ENCODE peak calls at places on chromosomes 3 and 15, in ten cellular contexts. One of them, this sample, is unnamed.

GRCh38 chr15:96626936-96627577 is 296.6 kb downstream of the NR2F2 start:
- DNase-seq in suprapubic skin: no peak
- DNase-seq in fibroblast of the aortic adventitia: no peak
- DNase-seq in cardiac muscle cell: peak
- DNase-seq in BE2C: no peak
- DNase-seq in heart left ventricle: peak
- DNase-seq in AG10803: no peak
- DNase-seq in astrocyte of the cerebellum: no peak
- DNase-seq in stomach: no peak
- DNase-seq in AG04450: no peak
- DNase-seq in this sample: no peak

GRCh38 chr3:138082085-138082991 is 33.1 kb downstream of the DZIP1L start:
- DNase-seq in fibroblast of the aortic adventitia: peak
- DNase-seq in BE2C: no peak
- DNase-seq in stomach: peak
- DNase-seq in cardiac muscle cell: no peak
- DNase-seq in AG04450: peak
- DNase-seq in astrocyte of the cerebellum: peak
- DNase-seq in AG10803: peak
- DNase-seq in suprapubic skin: no peak
- DNase-seq in heart left ventricle: no peak
- DNase-seq in this sample: no peak

GRCh38 chr3:175456496-175456895 is 597.4 kb downstream of the NAALADL2 start:
- DNase-seq in heart left ventricle: no peak
- DNase-seq in AG10803: peak
- DNase-seq in fibroblast of the aortic adventitia: peak
- DNase-seq in stomach: no peak
- DNase-seq in astrocyte of the cerebellum: no peak
- DNase-seq in suprapubic skin: no peak
- DNase-seq in cardiac muscle cell: no peak
- DNase-seq in BE2C: no peak
- DNase-seq in AG04450: no peak
- DNase-seq in this sample: no peak

GRCh38 chr15:59133921-59134427 is 29.0 kb downstream of the CCNB2 start:
- DNase-seq in heart left ventricle: no peak
- DNase-seq in stomach: no peak
- DNase-seq in fibroblast of the aortic adventitia: no peak
- DNase-seq in BE2C: no peak
- DNase-seq in cardiac muscle cell: no peak
- DNase-seq in AG10803: no peak
- DNase-seq in astrocyte of the cerebellum: no peak
- DNase-seq in suprapubic skin: no peak
- DNase-seq in AG04450: no peak
- DNase-seq in this sample: no peak

GRCh38 chr3:78913711-78914110 is 854.1 kb downstream of the ROBO1 start:
- DNase-seq in astrocyte of the cerebellum: no peak
- DNase-seq in cardiac muscle cell: no peak
- DNase-seq in AG10803: no peak
- DNase-seq in suprapubic skin: no peak
- DNase-seq in fibroblast of the aortic adventitia: no peak
- DNase-seq in BE2C: no peak
- DNase-seq in stomach: no peak
- DNase-seq in heart left ventricle: no peak
- DNase-seq in AG04450: no peak
- DNase-seq in this sample: no peak

GRCh38 chr3:141246958-141247301 is 15.3 kb downstream of the PXYLP1 start:
- DNase-seq in cardiac muscle cell: no peak
- DNase-seq in BE2C: no peak
- DNase-seq in astrocyte of the cerebellum: no peak
- DNase-seq in AG04450: no peak
- DNase-seq in stomach: no peak
- DNase-seq in suprapubic skin: no peak
- DNase-seq in fibroblast of the aortic adventitia: no peak
- DNase-seq in heart left ventricle: no peak
- DNase-seq in AG10803: no peak
- DNase-seq in this sample: no peak

GRCh38 chr3:65535260-65535659 is 503.5 kb downstream of the MAGI1 start:
- DNase-seq in cardiac muscle cell: no peak
- DNase-seq in suprapubic skin: no peak
- DNase-seq in AG04450: no peak
- DNase-seq in astrocyte of the cerebellum: no peak
- DNase-seq in stomach: no peak
- DNase-seq in heart left ventricle: no peak
- DNase-seq in AG10803: no peak
- DNase-seq in BE2C: no peak
- DNase-seq in fibroblast of the aortic adventitia: no peak
- DNase-seq in this sample: no peak

GRCh38 chr3:38168988-38169363 is 3.6 kb downstream of the OXSR1 start:
- DNase-seq in heart left ventricle: no peak
- DNase-seq in AG10803: peak
- DNase-seq in astrocyte of the cerebellum: no peak
- DNase-seq in AG04450: no peak
- DNase-seq in cardiac muscle cell: no peak
- DNase-seq in BE2C: no peak
- DNase-seq in fibroblast of the aortic adventitia: no peak
- DNase-seq in suprapubic skin: no peak
- DNase-seq in stomach: no peak
- DNase-seq in this sample: no peak

GRCh38 chr3:104785966-104786365 is 580.7 kb upstream of the ALCAM start:
- DNase-seq in AG10803: no peak
- DNase-seq in heart left ventricle: no peak
- DNase-seq in BE2C: no peak
- DNase-seq in AG04450: no peak
- DNase-seq in suprapubic skin: no peak
- DNase-seq in astrocyte of the cerebellum: no peak
- DNase-seq in fibroblast of the aortic adventitia: no peak
- DNase-seq in cardiac muscle cell: no peak
- DNase-seq in stomach: no peak
- DNase-seq in this sample: no peak

GRCh38 chr3:169992156-169992555 is 25.5 kb downstream of the SEC62 start:
- DNase-seq in stomach: no peak
- DNase-seq in suprapubic skin: no peak
- DNase-seq in cardiac muscle cell: peak
- DNase-seq in astrocyte of the cerebellum: no peak
- DNase-seq in heart left ventricle: no peak
- DNase-seq in fibroblast of the aortic adventitia: no peak
- DNase-seq in BE2C: no peak
- DNase-seq in AG04450: no peak
- DNase-seq in AG10803: no peak
- DNase-seq in this sample: no peak

GRCh38 chr3:57556459-57557087 is 499 bp downstream of the PDE12 start:
- DNase-seq in astrocyte of the cerebellum: no peak
- DNase-seq in suprapubic skin: peak
- DNase-seq in AG10803: peak
- DNase-seq in fibroblast of the aortic adventitia: no peak
- DNase-seq in BE2C: no peak
- DNase-seq in heart left ventricle: no peak
- DNase-seq in AG04450: no peak
- DNase-seq in stomach: peak
- DNase-seq in cardiac muscle cell: peak
- DNase-seq in this sample: peak

GRCh38 chr3:58627580-58627894 is 39.0 kb downstream of the FAM3D start:
- DNase-seq in BE2C: peak
- DNase-seq in heart left ventricle: peak
- DNase-seq in stomach: peak
- DNase-seq in fibroblast of the aortic adventitia: peak
- DNase-seq in suprapubic skin: no peak
- DNase-seq in astrocyte of the cerebellum: no peak
- DNase-seq in AG04450: no peak
- DNase-seq in cardiac muscle cell: peak
- DNase-seq in AG10803: no peak
- DNase-seq in this sample: no peak

GRCh38 chr3:27596334-27596841 is 112.2 kb upstream of the SLC4A7 start:
- DNase-seq in astrocyte of the cerebellum: peak
- DNase-seq in BE2C: no peak
- DNase-seq in suprapubic skin: no peak
- DNase-seq in AG04450: no peak
- DNase-seq in fibroblast of the aortic adventitia: peak
- DNase-seq in AG10803: peak
- DNase-seq in stomach: no peak
- DNase-seq in cardiac muscle cell: no peak
- DNase-seq in heart left ventricle: no peak
- DNase-seq in this sample: no peak

GRCh38 chr3:27253831-27254230 is 115.4 kb downstream of the NEK10 start:
- DNase-seq in heart left ventricle: peak
- DNase-seq in stomach: peak
- DNase-seq in cardiac muscle cell: peak
- DNase-seq in suprapubic skin: no peak
- DNase-seq in AG10803: peak
- DNase-seq in BE2C: peak
- DNase-seq in astrocyte of the cerebellum: peak
- DNase-seq in fibroblast of the aortic adventitia: peak
- DNase-seq in AG04450: no peak
- DNase-seq in this sample: no peak

GRCh38 chr3:149188494-149188893 is 33.1 kb downstream of the CP start:
- DNase-seq in fibroblast of the aortic adventitia: peak
- DNase-seq in AG04450: no peak
- DNase-seq in cardiac muscle cell: no peak
- DNase-seq in astrocyte of the cerebellum: no peak
- DNase-seq in heart left ventricle: no peak
- DNase-seq in stomach: no peak
- DNase-seq in suprapubic skin: no peak
- DNase-seq in BE2C: no peak
- DNase-seq in AG10803: no peak
- DNase-seq in this sample: no peak

GRCh38 chr15:88484781-88485246 is 17.3 kb downstream of the MRPS11 start:
- DNase-seq in AG04450: no peak
- DNase-seq in fibroblast of the aortic adventitia: peak
- DNase-seq in heart left ventricle: no peak
- DNase-seq in suprapubic skin: no peak
- DNase-seq in AG10803: peak
- DNase-seq in BE2C: peak
- DNase-seq in stomach: no peak
- DNase-seq in cardiac muscle cell: no peak
- DNase-seq in astrocyte of the cerebellum: peak
- DNase-seq in this sample: no peak

GRCh38 chr15:31265871-31266711 is 60.5 kb upstream of the KLF13 start:
- DNase-seq in heart left ventricle: peak
- DNase-seq in astrocyte of the cerebellum: no peak
- DNase-seq in stomach: peak
- DNase-seq in suprapubic skin: peak
- DNase-seq in AG10803: peak
- DNase-seq in fibroblast of the aortic adventitia: no peak
- DNase-seq in cardiac muscle cell: no peak
- DNase-seq in BE2C: no peak
- DNase-seq in AG04450: no peak
- DNase-seq in this sample: peak

GRCh38 chr3:2656806-2657205 is 453.4 kb downstream of the IL5RA start:
- DNase-seq in cardiac muscle cell: no peak
- DNase-seq in astrocyte of the cerebellum: no peak
- DNase-seq in stomach: no peak
- DNase-seq in heart left ventricle: no peak
- DNase-seq in AG04450: no peak
- DNase-seq in BE2C: no peak
- DNase-seq in AG10803: no peak
- DNase-seq in fibroblast of the aortic adventitia: peak
- DNase-seq in suprapubic skin: no peak
- DNase-seq in this sample: no peak

DNA sequence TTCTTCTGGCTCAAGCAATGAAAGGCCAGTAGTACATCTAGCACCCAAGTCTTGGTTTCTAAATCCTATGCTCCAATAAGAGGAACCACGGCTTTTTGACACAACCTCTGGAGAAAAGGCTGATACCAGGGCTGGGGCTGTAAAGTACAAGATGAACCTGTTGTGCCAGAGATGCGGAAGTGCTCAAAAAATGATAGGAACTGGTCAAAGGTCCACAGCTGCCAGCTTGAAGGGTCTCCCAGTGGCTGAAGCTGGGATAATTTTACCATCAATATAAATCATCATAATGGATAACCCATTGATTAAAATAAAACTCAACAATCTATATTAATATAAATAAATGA is 562 bp upstream of the NCEH1 start:
- DNase-seq in astrocyte of the cerebellum: no peak
- DNase-seq in BE2C: no peak
- DNase-seq in suprapubic skin: no peak
- DNase-seq in heart left ventricle: no peak
- DNase-seq in stomach: no peak
- DNase-seq in fibroblast of the aortic adventitia: no peak
- DNase-seq in cardiac muscle cell: no peak
- DNase-seq in AG04450: no peak
- DNase-seq in AG10803: no peak
- DNase-seq in this sample: no peak
- H3K4me3 ChIP-seq in astrocyte of the cerebellum: peak
- H3K4me3 ChIP-seq in BE2C: peak
- H3K4me3 ChIP-seq in suprapubic skin: peak
- H3K4me3 ChIP-seq in heart left ventricle: peak
- H3K4me3 ChIP-seq in stomach: peak
- H3K4me3 ChIP-seq in fibroblast of the aortic adventitia: peak
- H3K4me3 ChIP-seq in cardiac muscle cell: no peak
- H3K4me3 ChIP-seq in AG04450: peak
- H3K4me3 ChIP-seq in AG10803: peak
- H3K4me3 ChIP-seq in this sample: peak

DNA sequence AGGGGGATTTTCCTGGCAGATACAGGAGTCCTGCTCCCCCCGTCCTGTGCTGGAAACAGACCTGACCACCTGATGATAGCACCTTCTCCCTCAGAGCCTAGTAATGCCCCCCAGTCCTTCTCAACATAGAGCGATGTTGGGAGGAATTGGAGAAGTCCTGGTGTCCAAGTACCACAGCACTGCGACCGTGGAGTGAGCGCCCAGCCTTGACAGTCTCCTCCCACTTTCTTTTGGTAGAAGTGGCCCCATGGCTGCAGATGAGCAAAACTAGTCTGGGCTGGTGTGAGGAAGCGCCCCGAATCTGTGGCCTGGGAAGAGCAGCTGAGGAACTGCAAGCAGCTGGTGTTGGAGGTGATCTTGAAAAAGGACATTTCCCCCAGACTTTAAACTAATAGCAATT is 121.6 kb downstream of the CACNA2D3 start:
- DNase-seq in fibroblast of the aortic adventitia: no peak
- DNase-seq in heart left ventricle: no peak
- DNase-seq in stomach: no peak
- DNase-seq in AG04450: no peak
- DNase-seq in BE2C: peak
- DNase-seq in astrocyte of the cerebellum: no peak
- DNase-seq in AG10803: no peak
- DNase-seq in cardiac muscle cell: no peak
- DNase-seq in suprapubic skin: no peak
- DNase-seq in this sample: no peak
- H3K4me3 ChIP-seq in fibroblast of the aortic adventitia: no peak
- H3K4me3 ChIP-seq in heart left ventricle: no peak
- H3K4me3 ChIP-seq in stomach: no peak
- H3K4me3 ChIP-seq in AG04450: no peak
- H3K4me3 ChIP-seq in BE2C: peak
- H3K4me3 ChIP-seq in astrocyte of the cerebellum: peak
- H3K4me3 ChIP-seq in AG10803: no peak
- H3K4me3 ChIP-seq in cardiac muscle cell: no peak
- H3K4me3 ChIP-seq in suprapubic skin: no peak
- H3K4me3 ChIP-seq in this sample: no peak

GRCh38 chr15:63448261-63448660 is 56.1 kb upstream of the USP3 start:
- DNase-seq in AG10803: no peak
- DNase-seq in BE2C: no peak
- DNase-seq in astrocyte of the cerebellum: no peak
- DNase-seq in stomach: no peak
- DNase-seq in AG04450: no peak
- DNase-seq in fibroblast of the aortic adventitia: no peak
- DNase-seq in cardiac muscle cell: no peak
- DNase-seq in heart left ventricle: no peak
- DNase-seq in suprapubic skin: no peak
- DNase-seq in this sample: no peak
- H3K4me3 ChIP-seq in AG10803: no peak
- H3K4me3 ChIP-seq in BE2C: no peak
- H3K4me3 ChIP-seq in astrocyte of the cerebellum: no peak
- H3K4me3 ChIP-seq in stomach: no peak
- H3K4me3 ChIP-seq in AG04450: no peak
- H3K4me3 ChIP-seq in fibroblast of the aortic adventitia: no peak
- H3K4me3 ChIP-seq in cardiac muscle cell: no peak
- H3K4me3 ChIP-seq in heart left ventricle: no peak
- H3K4me3 ChIP-seq in suprapubic skin: no peak
- H3K4me3 ChIP-seq in this sample: no peak

GRCh38 chr3:185702564-185703225 is 116.6 kb downstream of the SENP2 start:
- DNase-seq in heart left ventricle: no peak
- DNase-seq in AG04450: no peak
- DNase-seq in stomach: no peak
- DNase-seq in cardiac muscle cell: no peak
- DNase-seq in astrocyte of the cerebellum: no peak
- DNase-seq in fibroblast of the aortic adventitia: no peak
- DNase-seq in AG10803: no peak
- DNase-seq in suprapubic skin: no peak
- DNase-seq in BE2C: no peak
- DNase-seq in this sample: no peak
- H3K4me3 ChIP-seq in heart left ventricle: no peak
- H3K4me3 ChIP-seq in AG04450: no peak
- H3K4me3 ChIP-seq in stomach: no peak
- H3K4me3 ChIP-seq in cardiac muscle cell: no peak
- H3K4me3 ChIP-seq in astrocyte of the cerebellum: no peak
- H3K4me3 ChIP-seq in fibroblast of the aortic adventitia: no peak
- H3K4me3 ChIP-seq in AG10803: no peak
- H3K4me3 ChIP-seq in suprapubic skin: no peak
- H3K4me3 ChIP-seq in BE2C: no peak
- H3K4me3 ChIP-seq in this sample: no peak